ENCODE peak calls at places on chromosomes 3 and 15, in five cellular contexts. K is GM23248; T is CD4-positive, alpha-beta memory T cell; B is psoas muscle; R is adrenal gland. O is an unnamed sample. For H3K4me1 and H3K27me3, the result is how much of the 10 kb centered on the place peaks cover.

GRCh38 chr15:38853608-38854007 is 289.0 kb upstream of the RASGRP1 start:
- DNase-seq in K (peak), B (no peak), T (peak), R (no peak), O (no peak)

GRCh38 chr3:143313025-143313424 is 193.5 kb downstream of the CHST2 start:
- DNase-seq in B (no peak), T (no peak), K (no peak), R (no peak), O (no peak)

GRCh38 chr3:194844046-194844445 is 158.4 kb downstream of the FAM43A start:
- DNase-seq in B (no peak), R (no peak), K (no peak), T (no peak), O (no peak)

GRCh38 chr15:73781038-73781925 is 28.1 kb upstream of the INSYN1 start:
- DNase-seq in K (peak), T (no peak), B (no peak), R (peak), O (no peak)

GRCh38 chr3:41200669-41201021 is 1.3 kb downstream of the CTNNB1 start:
- DNase-seq in K (peak), T (peak), B (no peak), R (peak), O (no peak)

GRCh38 chr3:52525666-52526065 is 8.0 kb downstream of the NT5DC2 start:
- DNase-seq in R (no peak), K (no peak), T (no peak), B (no peak), O (no peak)

GRCh38 chr3:72432271-72432670 is 416.0 kb downstream of the SHQ1 start:
- DNase-seq in K (no peak), B (no peak), R (no peak), T (no peak), O (no peak)

GRCh38 chr15:68377766-68378165 is 54.2 kb downstream of the ITGA11 start:
- DNase-seq in R (peak), B (no peak), K (no peak), T (no peak), O (no peak)

GRCh38 chr3:47780727-47781325 is 867 bp downstream of the SMARCC1 start:
- DNase-seq in B (no peak), R (no peak), T (peak), K (peak), O (no peak)

GRCh38 chr3:172332256-172333041 is 115.8 kb downstream of the GHSR start:
- DNase-seq in B (no peak), T (peak), R (peak), K (peak), O (peak)

GRCh38 chr15:80929689-80930088 is 59.9 kb downstream of the MESD start:
- DNase-seq in T (no peak), K (peak), B (no peak), R (no peak), O (no peak)

GRCh38 chr15:100667405-100668320 is 65.3 kb downstream of the ASB7 start:
- DNase-seq in B (no peak), T (no peak), K (peak), R (peak), O (peak)

GRCh38 chr3:4551826-4552442 is 58.8 kb downstream of the ITPR1 start:
- DNase-seq in T (no peak), B (no peak), K (no peak), R (no peak), O (no peak)

GRCh38 chr3:171806200-171807128 is 3.8 kb downstream of the PLD1 start:
- DNase-seq in B (no peak), R (no peak), T (no peak), K (peak), O (no peak)

GRCh38 chr15:23877502-23878412 is 190.7 kb upstream of the NDN start:
- DNase-seq in K (peak), T (no peak), R (peak), B (peak), O (peak)

GRCh38 chr3:124260206-124260915 is 268.4 kb upstream of the ROPN1 start:
- DNase-seq in B (peak), R (peak), K (peak), T (no peak), O (peak)

GRCh38 chr15:82298520-82298919 is 35.9 kb downstream of the SAXO2 start:
- DNase-seq in T (peak), R (peak), K (no peak), B (no peak), O (no peak)

GRCh38 chr3:158738653-158739052 is 6.4 kb upstream of the RARRES1 start:
- DNase-seq in T (no peak), K (no peak), B (no peak), R (no peak), O (no peak)

GRCh38 chr3:112303811-112304325 is 9.9 kb upstream of the SLC9C1 start:
- DNase-seq in B (no peak), K (peak), T (no peak), R (peak), O (no peak)

GRCh38 chr15:31298707-31299172 is 27.9 kb upstream of the KLF13 start:
- DNase-seq in K (no peak), B (no peak), R (peak), T (no peak), O (no peak)

GRCh38 chr15:74730619-74731316 is 5.4 kb upstream of the CYP1A1 start:
- DNase-seq in B (no peak), K (no peak), R (no peak), T (no peak), O (no peak)

GRCh38 chr3:4740397-4741105 is 238.7 kb upstream of the BHLHE40 start:
- DNase-seq in T (no peak), K (no peak), R (peak), B (no peak), O (no peak)

GRCh38 chr3:71305246-71306206 is 278.0 kb downstream of the FOXP1 start:
- DNase-seq in K (no peak), B (peak), T (no peak), R (no peak), O (peak)

GRCh38 chr15:81097116-81097892 is 36.8 kb upstream of the CFAP161 start:
- DNase-seq in K (no peak), T (no peak), B (no peak), R (no peak), O (no peak)

GRCh38 chr3:25906132-25906906 is 116.4 kb downstream of the OXSM start:
- DNase-seq in K (no peak), T (no peak), R (no peak), B (no peak), O (no peak)

GRCh38 chr3:195895900-195896360 is 12.4 kb downstream of the TNK2 start:
- DNase-seq in R (peak), B (peak), K (peak), T (peak), O (peak)

GRCh38 chr3:48194446-48195071 is 6.3 kb upstream of the CDC25A start:
- DNase-seq in B (no peak), K (peak), R (peak), T (peak), O (peak)

GRCh38 chr3:151282921-151283320 is 4.6 kb upstream of the P2RY14 start:
- DNase-seq in R (no peak), B (no peak), T (peak), K (peak), O (no peak)

GRCh38 chr15:77038312-77039216 is 32.3 kb downstream of the TSPAN3 start:
- DNase-seq in B (no peak), K (peak), T (no peak), R (no peak), O (no peak)

GRCh38 chr3:126034481-126035361 is 49.2 kb downstream of the SLC41A3 start:
- DNase-seq in T (no peak), R (peak), K (peak), B (no peak), O (no peak)

GRCh38 chr3:195059006-195059350 is 212.0 kb downstream of the XXYLT1 start:
- DNase-seq in T (no peak), B (peak), R (peak), K (no peak), O (peak)

GRCh38 chr3:54008099-54008498 is 114.3 kb upstream of the CACNA2D3 start:
- DNase-seq in B (no peak), T (no peak), K (peak), R (no peak), O (no peak)

GRCh38 chr3:129052675-129053074 is 7.9 kb upstream of the GP9 start:
- DNase-seq in B (no peak), K (no peak), R (peak), T (no peak), O (peak)

GRCh38 chr3:30848093-30848779 is 46.2 kb downstream of the GADL1 start:
- DNase-seq in B (no peak), T (no peak), R (no peak), K (no peak), O (no peak)

GRCh38 chr3:114899186-114899931 is 247.7 kb downstream of the ZBTB20 start:
- DNase-seq in T (no peak), B (no peak), K (no peak), R (peak), O (no peak)

GRCh38 chr3:185713015-185713414 is 111.8 kb downstream of the IGF2BP2 start:
- DNase-seq in R (no peak), T (no peak), B (no peak), K (no peak), O (no peak)
- H3K4me1 ChIP-seq in R (under half), T (under half), B (under half), K (half or more), O (under half)

GRCh38 chr3:94065819-94066218 is 3.0 kb downstream of the NSUN3 start:
- DNase-seq in B (no peak), T (no peak), K (peak), R (no peak), O (no peak)
- H3K4me3 ChIP-seq in B (no peak), T (no peak), K (no peak), R (no peak), O (no peak)

DNA sequence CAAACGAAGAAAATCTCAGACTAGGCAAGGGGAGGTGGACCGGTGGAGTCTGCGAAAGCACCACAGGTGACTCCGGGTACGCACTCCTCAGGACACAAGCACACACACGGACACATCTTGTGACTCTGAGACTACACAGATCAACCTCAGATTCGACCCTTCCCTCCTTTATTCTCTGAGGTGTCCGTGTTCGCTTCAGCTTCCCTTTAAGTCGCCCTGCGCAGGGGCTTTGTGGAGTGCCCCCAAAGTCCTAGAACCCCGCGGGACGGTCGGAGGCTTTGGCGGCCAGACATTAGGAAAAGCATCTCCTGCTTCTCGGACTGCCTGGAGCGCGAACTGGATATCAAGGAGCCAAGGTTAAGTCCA is 805 bp downstream of the DGKG start:
- DNase-seq in T (no peak), B (no peak), K (no peak), R (no peak), O (no peak)
- H3K27me3 ChIP-seq in T (under half), B (under half), K (half or more), R (under half), O (under half)

GRCh38 chr3:149975919-149976318 is 5.2 kb upstream of the PFN2 start:
- DNase-seq in T (no peak), B (no peak), R (no peak), K (no peak), O (no peak)
- H3K4me1 ChIP-seq in T (under half), B (under half), R (under half), K (under half), O (under half)

GRCh38 chr3:19105826-19106225 is 42.5 kb upstream of the KCNH8 start:
- DNase-seq in B (no peak), K (no peak), R (no peak), T (no peak), O (no peak)

GRCh38 chr3:19107719-19108118 is 40.6 kb upstream of the KCNH8 start:
- DNase-seq in R (no peak), T (no peak), B (no peak), K (no peak), O (no peak)

GRCh38 chr3:19106307-19106706 is 42.0 kb upstream of the KCNH8 start:
- DNase-seq in T (no peak), R (no peak), B (no peak), K (no peak), O (no peak)

GRCh38 chr3:19104459-19104858 is 43.9 kb upstream of the KCNH8 start:
- DNase-seq in B (no peak), T (no peak), K (no peak), R (no peak), O (no peak)

DNA sequence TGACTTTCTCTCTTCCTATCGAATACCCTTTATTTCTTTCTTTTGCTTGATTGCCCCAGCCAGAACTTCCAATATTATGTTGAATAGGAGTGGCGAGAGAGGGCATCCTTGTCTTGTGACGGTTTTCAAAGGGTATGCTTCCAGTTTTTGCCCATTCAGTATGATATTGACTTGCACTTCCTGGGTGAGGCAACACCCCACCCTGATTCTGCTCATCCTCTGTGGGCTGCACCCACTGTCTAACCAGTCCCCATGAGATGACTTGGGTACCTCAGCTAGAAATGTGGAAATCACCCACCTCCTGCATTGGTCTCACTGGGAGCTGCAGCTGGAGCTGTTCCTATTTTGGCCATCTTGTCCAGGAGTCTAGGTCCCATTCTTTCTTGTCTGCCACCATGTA is 44.8 kb upstream of the KCNH8 start:
- DNase-seq in B (no peak), T (no peak), R (no peak), K (no peak), O (no peak)
- H3K4me3 ChIP-seq in B (no peak), T (no peak), R (no peak), K (no peak), O (no peak)

GRCh38 chr15:46654993-46655392 is 1020.2 kb downstream of the SQOR start:
- DNase-seq in T (no peak), B (no peak), R (no peak), K (no peak), O (no peak)
- H3K27me3 ChIP-seq in T (under half), B (under half), R (under half), K (under half), O (under half)

DNA sequence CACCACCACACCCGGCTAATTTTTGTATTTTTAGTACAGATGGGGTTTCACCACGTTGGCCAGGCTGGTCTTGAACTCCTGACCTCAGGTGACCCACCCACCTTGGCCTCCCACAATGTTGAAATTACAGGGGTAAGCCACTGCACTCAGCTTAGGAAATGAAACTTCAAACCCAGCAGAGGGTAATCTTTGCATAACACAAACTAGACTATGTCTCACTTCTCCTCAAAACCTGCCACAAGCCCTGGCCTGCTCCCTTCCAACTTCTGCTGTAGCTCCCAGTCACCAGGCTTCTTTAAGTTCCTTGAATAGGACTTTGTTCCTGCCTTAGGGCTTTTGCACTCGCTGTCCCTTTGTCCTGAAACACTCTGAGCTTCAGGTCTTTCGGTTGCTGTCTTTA is 39.2 kb upstream of the SEMA4B start:
- DNase-seq in R (no peak), T (no peak), B (no peak), K (no peak), O (no peak)
- H3K4me1 ChIP-seq in R (under half), T (under half), B (under half), K (under half), O (under half)

GRCh38 chr15:89177116-89177515 is 44.3 kb downstream of the RLBP1 start:
- DNase-seq in R (no peak), K (no peak), B (no peak), T (no peak), O (no peak)
- H3K4me3 ChIP-seq in R (no peak), K (no peak), B (no peak), T (no peak), O (no peak)

O was measured in left ventricle myocardium inferior.